ENCODE peak calls at places on chromosome 3, in eight cellular contexts. One of them, this sample, is unnamed.

GRCh38 chr3:108180214-108180613 is 42.0 kb downstream of the IFT57 start:
- DNase-seq in endothelial cell: no peak
- DNase-seq in head of caudate nucleus: no peak
- DNase-seq in NCI-H2227 treated with DMSO at 0.1 percent for 48 hours: no peak
- DNase-seq in HFFc6: peak
- DNase-seq in NCI-H1105: peak
- DNase-seq in neural progenitor cell: no peak
- DNase-seq in activated B cell treated with CpG ODN at 0.5 μM for 24 hours: no peak
- DNase-seq in this sample: no peak

GRCh38 chr3:191385101-191385500 is 54.8 kb upstream of the UTS2B start:
- DNase-seq in endothelial cell: no peak
- DNase-seq in head of caudate nucleus: no peak
- DNase-seq in NCI-H2227 treated with DMSO at 0.1 percent for 48 hours: no peak
- DNase-seq in HFFc6: no peak
- DNase-seq in NCI-H1105: no peak
- DNase-seq in neural progenitor cell: no peak
- DNase-seq in activated B cell treated with CpG ODN at 0.5 μM for 24 hours: no peak
- DNase-seq in this sample: no peak

GRCh38 chr3:12752803-12753202 is 6.3 kb downstream of the TMEM40 start:
- DNase-seq in endothelial cell: no peak
- DNase-seq in head of caudate nucleus: no peak
- DNase-seq in NCI-H2227 treated with DMSO at 0.1 percent for 48 hours: no peak
- DNase-seq in HFFc6: no peak
- DNase-seq in NCI-H1105: no peak
- DNase-seq in neural progenitor cell: no peak
- DNase-seq in activated B cell treated with CpG ODN at 0.5 μM for 24 hours: no peak
- DNase-seq in this sample: no peak

GRCh38 chr3:46098319-46098761 is 71.1 kb upstream of the XCR1 start:
- DNase-seq in endothelial cell: no peak
- DNase-seq in head of caudate nucleus: no peak
- DNase-seq in NCI-H2227 treated with DMSO at 0.1 percent for 48 hours: no peak
- DNase-seq in HFFc6: no peak
- DNase-seq in NCI-H1105: no peak
- DNase-seq in neural progenitor cell: no peak
- DNase-seq in activated B cell treated with CpG ODN at 0.5 μM for 24 hours: no peak
- DNase-seq in this sample: no peak

GRCh38 chr3:172591876-172592771 is 68.9 kb upstream of the TNFSF10 start:
- DNase-seq in endothelial cell: no peak
- DNase-seq in head of caudate nucleus: no peak
- DNase-seq in NCI-H2227 treated with DMSO at 0.1 percent for 48 hours: no peak
- DNase-seq in HFFc6: no peak
- DNase-seq in NCI-H1105: no peak
- DNase-seq in neural progenitor cell: no peak
- DNase-seq in activated B cell treated with CpG ODN at 0.5 μM for 24 hours: peak
- DNase-seq in this sample: no peak

GRCh38 chr3:81513591-81513990 is 247.9 kb downstream of the GBE1 start:
- DNase-seq in endothelial cell: no peak
- DNase-seq in head of caudate nucleus: no peak
- DNase-seq in NCI-H2227 treated with DMSO at 0.1 percent for 48 hours: no peak
- DNase-seq in HFFc6: no peak
- DNase-seq in NCI-H1105: no peak
- DNase-seq in neural progenitor cell: no peak
- DNase-seq in activated B cell treated with CpG ODN at 0.5 μM for 24 hours: no peak
- DNase-seq in this sample: no peak

GRCh38 chr3:69065318-69065964 is 13.3 kb upstream of the TMF1 start:
- DNase-seq in endothelial cell: no peak
- DNase-seq in head of caudate nucleus: no peak
- DNase-seq in NCI-H2227 treated with DMSO at 0.1 percent for 48 hours: no peak
- DNase-seq in HFFc6: no peak
- DNase-seq in NCI-H1105: no peak
- DNase-seq in neural progenitor cell: no peak
- DNase-seq in activated B cell treated with CpG ODN at 0.5 μM for 24 hours: no peak
- DNase-seq in this sample: no peak

GRCh38 chr3:42526616-42527367 is 24.3 kb downstream of the VIPR1 start:
- DNase-seq in endothelial cell: peak
- DNase-seq in head of caudate nucleus: no peak
- DNase-seq in NCI-H2227 treated with DMSO at 0.1 percent for 48 hours: no peak
- DNase-seq in HFFc6: no peak
- DNase-seq in NCI-H1105: no peak
- DNase-seq in neural progenitor cell: peak
- DNase-seq in activated B cell treated with CpG ODN at 0.5 μM for 24 hours: no peak
- DNase-seq in this sample: peak

GRCh38 chr3:129745253-129745652 is 138.8 kb upstream of the PLXND1 start:
- DNase-seq in endothelial cell: no peak
- DNase-seq in head of caudate nucleus: no peak
- DNase-seq in NCI-H2227 treated with DMSO at 0.1 percent for 48 hours: no peak
- DNase-seq in HFFc6: no peak
- DNase-seq in NCI-H1105: no peak
- DNase-seq in neural progenitor cell: no peak
- DNase-seq in activated B cell treated with CpG ODN at 0.5 μM for 24 hours: no peak
- DNase-seq in this sample: no peak

GRCh38 chr3:12423918-12424634 is 60.2 kb upstream of the TSEN2 start:
- DNase-seq in endothelial cell: no peak
- DNase-seq in head of caudate nucleus: no peak
- DNase-seq in NCI-H2227 treated with DMSO at 0.1 percent for 48 hours: no peak
- DNase-seq in HFFc6: no peak
- DNase-seq in NCI-H1105: no peak
- DNase-seq in neural progenitor cell: no peak
- DNase-seq in activated B cell treated with CpG ODN at 0.5 μM for 24 hours: no peak
- DNase-seq in this sample: no peak

GRCh38 chr3:45673273-45673672 is 15.9 kb upstream of the SACM1L start:
- DNase-seq in endothelial cell: no peak
- DNase-seq in head of caudate nucleus: no peak
- DNase-seq in NCI-H2227 treated with DMSO at 0.1 percent for 48 hours: no peak
- DNase-seq in HFFc6: no peak
- DNase-seq in NCI-H1105: no peak
- DNase-seq in neural progenitor cell: no peak
- DNase-seq in activated B cell treated with CpG ODN at 0.5 μM for 24 hours: no peak
- DNase-seq in this sample: no peak

GRCh38 chr3:130601662-130602061 is 84.7 kb downstream of the COL6A6 start:
- DNase-seq in endothelial cell: no peak
- DNase-seq in head of caudate nucleus: no peak
- DNase-seq in NCI-H2227 treated with DMSO at 0.1 percent for 48 hours: no peak
- DNase-seq in HFFc6: no peak
- DNase-seq in NCI-H1105: no peak
- DNase-seq in neural progenitor cell: no peak
- DNase-seq in activated B cell treated with CpG ODN at 0.5 μM for 24 hours: no peak
- DNase-seq in this sample: no peak

GRCh38 chr3:131174752-131175151 is 148.1 kb downstream of the NEK11 start:
- DNase-seq in endothelial cell: no peak
- DNase-seq in head of caudate nucleus: no peak
- DNase-seq in NCI-H2227 treated with DMSO at 0.1 percent for 48 hours: no peak
- DNase-seq in HFFc6: no peak
- DNase-seq in NCI-H1105: no peak
- DNase-seq in neural progenitor cell: no peak
- DNase-seq in activated B cell treated with CpG ODN at 0.5 μM for 24 hours: no peak
- DNase-seq in this sample: no peak

GRCh38 chr3:152466784-152467183 is 198.1 kb downstream of the MBNL1 start:
- DNase-seq in endothelial cell: no peak
- DNase-seq in head of caudate nucleus: no peak
- DNase-seq in NCI-H2227 treated with DMSO at 0.1 percent for 48 hours: no peak
- DNase-seq in HFFc6: peak
- DNase-seq in NCI-H1105: peak
- DNase-seq in neural progenitor cell: no peak
- DNase-seq in activated B cell treated with CpG ODN at 0.5 μM for 24 hours: no peak
- DNase-seq in this sample: no peak

This sample was measured in iPS-NIHi11.